ENCODE peak calls at places on chromosome 10, in six cellular contexts. Z is neural progenitor cell; X is WERI-Rb-1; A is activated CD8-positive, alpha-beta memory T cell treated with anti-CD3 and anti-CD28 coated beads, Interleukin-2, amount 10 ng/mL, durations not matched to agents 7 days and 5 days; E is transverse colon; Y is stimulated activated effector memory CD8-positive, alpha-beta T cell treated with anti-CD3 and anti-CD28 coated beads, Interleukin-12 subunit alpha, Interleukin-12 subunit beta, amount 100 ng/mL, for 72 hours. H is an unnamed sample.

GRCh38 chr10:50400694-50401093 is 149.4 kb upstream of the ASAH2 start:
- DNase-seq in X (no peak), Y (no peak), A (no peak), E (no peak), Z (no peak), H (no peak)

GRCh38 chr10:5404188-5405041 is at the start of gene TUBAL3:
- DNase-seq in Y (no peak), Z (no peak), X (no peak), A (no peak), E (peak), H (no peak)

GRCh38 chr10:48390933-48391845 is 84.7 kb downstream of the MAPK8 start:
- DNase-seq in A (no peak), Y (no peak), X (no peak), E (no peak), Z (no peak), H (no peak)

GRCh38 chr10:71631007-71631859 is 88.3 kb downstream of the C10orf105 start:
- DNase-seq in X (peak), A (no peak), E (no peak), Z (peak), Y (no peak), H (no peak)

GRCh38 chr10:43186150-43186549 is 47.9 kb downstream of the CSGALNACT2 start:
- DNase-seq in Z (no peak), Y (no peak), X (no peak), A (no peak), E (no peak), H (no peak)

GRCh38 chr10:127163632-127164031 is 32.8 kb downstream of the INSYN2A start:
- DNase-seq in X (no peak), Y (no peak), Z (no peak), E (no peak), A (no peak), H (no peak)

GRCh38 chr10:97072851-97073665 is 112.7 kb downstream of the SLIT1 start:
- DNase-seq in Z (peak), X (peak), E (peak), A (peak), Y (peak), H (peak)

GRCh38 chr10:30186371-30186875 is 127.0 kb upstream of the JCAD start:
- DNase-seq in E (peak), Y (no peak), Z (peak), A (no peak), X (peak), H (no peak)

GRCh38 chr10:21134645-21135395 is 237.7 kb upstream of the NEBL start:
- DNase-seq in Y (no peak), E (no peak), A (no peak), X (no peak), Z (no peak), H (no peak)

GRCh38 chr10:119535837-119536507 is 6.5 kb downstream of the RGS10 start:
- DNase-seq in Y (no peak), E (no peak), Z (no peak), X (peak), A (no peak), H (no peak)

GRCh38 chr10:44853148-44853734 is 57.9 kb upstream of the TMEM72 start:
- DNase-seq in Y (no peak), A (no peak), E (no peak), Z (no peak), X (no peak), H (no peak)

GRCh38 chr10:28940158-28940888 is 263.0 kb downstream of the BAMBI start:
- DNase-seq in A (no peak), Y (no peak), X (no peak), Z (no peak), E (no peak), H (no peak)

GRCh38 chr10:987635-987905 is 664 bp upstream of the GTPBP4 start:
- DNase-seq in X (no peak), Y (no peak), A (no peak), E (no peak), Z (peak), H (no peak)

GRCh38 chr10:123496336-123496735 is 169.8 kb upstream of the GPR26 start:
- DNase-seq in Y (no peak), X (no peak), Z (no peak), E (no peak), A (no peak), H (no peak)

GRCh38 chr10:97220371-97220770 is 34.6 kb upstream of the SLIT1 start:
- DNase-seq in Z (no peak), A (no peak), E (no peak), Y (no peak), X (no peak), H (no peak)

GRCh38 chr10:78264361-78264760 is 230.7 kb downstream of the RPS24 start:
- DNase-seq in Y (no peak), X (no peak), E (no peak), A (no peak), Z (no peak), H (no peak)

GRCh38 chr10:103667390-103667789 is 173.9 kb downstream of the NEURL1 start:
- DNase-seq in E (peak), Z (peak), A (no peak), X (no peak), Y (no peak), H (no peak)

GRCh38 chr10:101693701-101694055 is 1.3 kb downstream of the FBXW4 start:
- DNase-seq in Y (no peak), X (peak), E (peak), A (no peak), Z (no peak), H (no peak)

GRCh38 chr10:124894569-124895215 is 47.2 kb upstream of the ZRANB1 start:
- DNase-seq in E (no peak), X (no peak), A (no peak), Z (no peak), Y (no peak), H (no peak)

GRCh38 chr10:56763090-56763489 is 402.0 kb upstream of the ZWINT start:
- DNase-seq in X (no peak), E (no peak), Y (no peak), Z (no peak), A (no peak), H (no peak)

GRCh38 chr10:3668276-3668960 is 116.6 kb downstream of the KLF6 start:
- DNase-seq in X (no peak), Z (peak), A (peak), Y (peak), E (peak), H (peak)

GRCh38 chr10:15712903-15713302 is 6.8 kb downstream of the ITGA8 start:
- DNase-seq in Y (no peak), A (no peak), Z (no peak), E (no peak), X (no peak), H (no peak)

GRCh38 chr10:3136763-3137611 is 35.6 kb downstream of the PITRM1 start:
- DNase-seq in A (no peak), Z (no peak), X (no peak), Y (no peak), E (peak), H (no peak)

GRCh38 chr10:124565565-124566221 is 104.1 kb downstream of the LHPP start:
- DNase-seq in Y (no peak), A (no peak), Z (peak), X (peak), E (no peak), H (no peak)

GRCh38 chr10:120931999-120932398 is 80.8 kb downstream of the WDR11 start:
- DNase-seq in Y (peak), X (no peak), Z (no peak), A (no peak), E (no peak), H (no peak)

GRCh38 chr10:54607983-54608382 is 193.0 kb downstream of the PCDH15 start:
- DNase-seq in X (no peak), A (no peak), E (no peak), Y (no peak), Z (no peak), H (no peak)

GRCh38 chr10:2202401-2202800 is 465.1 kb upstream of the ADARB2 start:
- DNase-seq in Y (no peak), X (no peak), Z (peak), E (no peak), A (no peak), H (no peak)

GRCh38 chr10:10110817-10111490 is 906.7 kb upstream of the CELF2 start:
- DNase-seq in Y (no peak), Z (no peak), X (no peak), E (no peak), A (no peak), H (no peak)